ENCODE peak calls at places on chromosomes 11 and 22, in eight cellular contexts. E, T, F, B, U, R, H and Z are unnamed samples. For H3K27me3, the result is how much of the 10 kb centered on the place peaks cover.

GRCh38 chr11:2189938-2190669 is 18.5 kb upstream of the TH start:
- DNase-seq in E (no peak), T (no peak), F (no peak), B (no peak), U (no peak), R (no peak), H (no peak), Z (no peak)

GRCh38 chr22:32123657-32124056 is 35.4 kb downstream of the C22orf42 start:
- DNase-seq in E (no peak), T (no peak), F (no peak), B (no peak), U (no peak), R (no peak), H (no peak), Z (no peak)

GRCh38 chr11:26365284-26365683 is 33.4 kb downstream of the ANO3 start:
- DNase-seq in E (no peak), T (no peak), F (no peak), B (no peak), U (no peak), R (no peak), H (no peak), Z (no peak)

GRCh38 chr11:110453684-110454354 is 24.1 kb downstream of the FDX1 start:
- DNase-seq in E (no peak), T (no peak), F (peak), B (no peak), U (peak), R (no peak), H (peak), Z (peak)

GRCh38 chr22:40665312-40665711 is 14.0 kb upstream of the MCHR1 start:
- DNase-seq in E (no peak), T (peak), F (peak), B (no peak), U (peak), R (no peak), H (no peak), Z (no peak)

GRCh38 chr11:128632151-128632791 is 44.9 kb upstream of the ETS1 start:
- DNase-seq in E (peak), T (no peak), F (peak), B (peak), U (peak), R (no peak), H (no peak), Z (peak)

GRCh38 chr11:12086271-12087074 is 23.9 kb upstream of the MICAL2 start:
- DNase-seq in E (peak), T (peak), F (peak), B (no peak), U (peak), R (no peak), H (no peak), Z (no peak)

GRCh38 chr11:94245121-94245520 is 59.3 kb upstream of the IZUMO1R start:
- DNase-seq in E (no peak), T (no peak), F (no peak), B (no peak), U (no peak), R (no peak), H (no peak), Z (no peak)

GRCh38 chr11:2572491-2573239 is 127.1 kb downstream of the KCNQ1OT1 start:
- DNase-seq in E (no peak), T (no peak), F (no peak), B (no peak), U (no peak), R (no peak), H (no peak), Z (no peak)

DNA sequence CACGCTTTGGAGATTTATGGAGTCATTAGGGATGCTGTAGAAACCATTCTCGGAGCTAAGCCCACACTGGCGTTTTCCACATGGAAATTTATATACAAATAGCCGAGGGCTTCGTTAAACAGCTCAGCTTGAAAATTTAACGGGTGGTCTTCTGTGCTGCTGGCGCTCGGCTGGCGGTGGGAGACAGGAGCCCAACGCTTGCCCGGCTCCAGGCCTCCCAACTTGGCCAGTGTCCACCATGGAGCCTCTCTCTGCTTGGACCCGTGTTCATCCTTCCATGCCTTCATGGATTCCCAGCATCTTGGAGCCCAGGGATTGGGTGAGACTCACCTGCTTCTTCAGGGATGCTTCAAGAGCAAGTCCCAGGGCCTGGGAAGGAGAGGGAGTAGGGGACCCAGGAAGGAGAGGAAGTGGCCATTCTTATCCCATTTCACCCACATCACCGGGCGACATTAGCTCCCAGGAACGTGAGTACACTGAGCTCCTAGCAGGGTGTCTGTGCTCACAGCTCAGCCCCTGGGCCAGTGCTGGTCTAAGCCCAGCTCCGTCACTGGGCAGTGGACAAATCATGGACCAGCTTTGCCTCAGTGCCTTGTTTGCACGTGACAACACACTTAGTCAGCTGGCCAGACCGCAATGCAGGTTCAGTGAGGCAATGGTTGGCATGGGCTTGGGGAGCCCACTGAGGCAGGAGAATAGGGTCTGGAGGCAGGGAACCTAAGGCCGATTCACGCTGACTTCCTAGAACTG is 944.3 kb downstream of the BRD1 start:
- DNase-seq in E (no peak), T (no peak), F (no peak), B (no peak), U (no peak), R (no peak), H (no peak), Z (no peak)
- H3K27me3 ChIP-seq in E (under half), T (under half), F (under half), B (under half), U (under half), R (under half), H (under half), Z (under half)

DNA sequence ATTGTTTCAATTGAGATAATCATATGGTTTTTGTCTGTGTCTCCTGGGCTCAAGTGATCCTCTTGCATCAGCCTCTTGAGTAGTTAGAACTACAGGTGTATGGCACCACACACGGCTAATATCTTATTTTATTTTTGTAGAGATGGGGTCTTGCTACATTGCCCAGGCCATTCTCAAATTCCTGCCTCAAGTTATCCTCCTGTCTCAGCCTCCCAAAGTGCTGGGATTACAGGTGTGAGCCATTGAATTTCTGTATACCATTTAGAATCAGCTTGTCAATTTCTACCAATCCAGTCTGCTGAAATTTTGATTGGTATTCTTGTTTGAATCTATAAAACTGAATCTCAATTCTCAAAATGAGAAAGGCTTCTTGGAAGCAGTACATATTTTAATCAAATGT is 10.4 kb upstream of the KAT5 start:
- DNase-seq in E (no peak), T (no peak), F (no peak), B (no peak), U (no peak), R (no peak), H (no peak), Z (no peak)
- H3K27me3 ChIP-seq in E (under half), T (under half), F (under half), B (under half), U (under half), R (under half), H (under half), Z (under half)

GRCh38 chr11:20627026-20627425 is 27.6 kb downstream of the SLC6A5 start:
- DNase-seq in E (no peak), T (no peak), F (no peak), B (no peak), U (no peak), R (no peak), H (no peak), Z (no peak)
- H3K27me3 ChIP-seq in E (under half), T (under half), F (under half), B (under half), U (under half), R (under half), H (under half), Z (under half)

GRCh38 chr11:45424781-45425180 is 138.6 kb upstream of the SYT13 start:
- DNase-seq in E (no peak), T (no peak), F (no peak), B (no peak), U (no peak), R (no peak), H (no peak), Z (no peak)
- H3K27me3 ChIP-seq in E (half or more), T (under half), F (under half), B (under half), U (under half), R (under half), H (under half), Z (under half)

GRCh38 chr11:125170001-125170405 is 5.5 kb downstream of the PKNOX2 start:
- DNase-seq in E (no peak), T (no peak), F (peak), B (no peak), U (no peak), R (no peak), H (no peak), Z (no peak)
- H3K27me3 ChIP-seq in E (under half), T (under half), F (under half), B (under half), U (under half), R (half or more), H (under half), Z (under half)

DNA sequence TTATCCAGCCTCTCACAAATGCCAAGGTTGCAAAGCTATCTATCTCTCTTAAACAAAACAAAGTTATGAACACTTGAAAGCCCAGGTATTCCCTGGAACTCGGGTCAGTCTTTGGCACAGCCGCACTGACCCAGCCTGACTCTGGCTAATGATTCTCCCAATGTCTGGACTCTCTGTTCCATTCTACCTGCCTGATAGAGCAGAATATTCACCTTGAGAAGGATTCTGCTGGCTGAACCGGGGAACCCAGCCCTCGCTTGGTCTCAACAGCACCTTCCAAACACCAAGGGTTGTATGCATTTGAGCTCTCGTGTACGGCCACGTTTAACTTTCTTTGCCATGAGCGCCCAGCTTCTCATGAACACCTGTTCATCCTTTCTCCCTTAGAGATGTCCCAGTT is 116.8 kb downstream of the ZBTB16 start:
- DNase-seq in E (no peak), T (no peak), F (no peak), B (no peak), U (no peak), R (no peak), H (no peak), Z (no peak)
- H3K27me3 ChIP-seq in E (half or more), T (under half), F (under half), B (under half), U (half or more), R (under half), H (under half), Z (under half)

GRCh38 chr11:31813242-31813960 is 2.3 kb upstream of the PAX6 start:
- DNase-seq in E (no peak), T (no peak), F (no peak), B (no peak), U (no peak), R (no peak), H (no peak), Z (no peak)

GRCh38 chr11:31816467-31817053 is 5.4 kb upstream of the PAX6 start:
- DNase-seq in E (no peak), T (no peak), F (no peak), B (no peak), U (no peak), R (no peak), H (no peak), Z (no peak)

GRCh38 chr11:31815743-31816466 is 4.8 kb upstream of the PAX6 start:
- DNase-seq in E (no peak), T (no peak), F (no peak), B (no peak), U (peak), R (no peak), H (no peak), Z (no peak)

GRCh38 chr11:31812392-31813241 is 1.5 kb upstream of the PAX6 start:
- DNase-seq in E (no peak), T (no peak), F (no peak), B (no peak), U (peak), R (no peak), H (no peak), Z (no peak)

GRCh38 chr11:31813961-31814868 is 3.1 kb upstream of the PAX6 start:
- DNase-seq in E (no peak), T (no peak), F (no peak), B (no peak), U (no peak), R (no peak), H (no peak), Z (no peak)
- H3K27me3 ChIP-seq in E (under half), T (half or more), F (half or more), B (half or more), U (half or more), R (half or more), H (under half), Z (under half)

GRCh38 chr11:10348650-10349280 is 43.9 kb downstream of the ADM start:
- DNase-seq in E (no peak), T (no peak), F (peak), B (no peak), U (peak), R (no peak), H (no peak), Z (no peak)

GRCh38 chr11:10351435-10351767 is 46.5 kb downstream of the ADM start:
- DNase-seq in E (no peak), T (no peak), F (no peak), B (no peak), U (no peak), R (no peak), H (no peak), Z (no peak)

GRCh38 chr11:10350341-10350740 is 45.5 kb downstream of the ADM start:
- DNase-seq in E (peak), T (no peak), F (peak), B (no peak), U (peak), R (no peak), H (no peak), Z (no peak)

GRCh38 chr11:10349806-10350205 is 44.9 kb downstream of the ADM start:
- DNase-seq in E (no peak), T (no peak), F (no peak), B (no peak), U (no peak), R (no peak), H (no peak), Z (no peak)

GRCh38 chr11:10349281-10349665 is 44.4 kb downstream of the ADM start:
- DNase-seq in E (no peak), T (no peak), F (no peak), B (no peak), U (no peak), R (no peak), H (no peak), Z (no peak)
- H3K27me3 ChIP-seq in E (under half), T (under half), F (under half), B (under half), U (under half), R (under half), H (under half), Z (under half)

GRCh38 chr22:24532075-24532474 is 22.9 kb downstream of the GUCD1 start:
- DNase-seq in E (no peak), T (no peak), F (no peak), B (no peak), U (no peak), R (no peak), H (no peak), Z (no peak)
- H3K27me3 ChIP-seq in E (under half), T (under half), F (under half), B (under half), U (under half), R (under half), H (under half), Z (under half)